ENCODE peak calls at places on chromosomes 16 and 17, in five cellular contexts. W is H1, Q is IMR-90, O is neuronal stem cell, J is trophoblast cell. U is an unnamed sample.

GRCh38 chr17:9079461-9080103 is 58.3 kb downstream of the NTN1 start:
- DNase-seq in Q (no peak), O (no peak), J (no peak), W (no peak), U (no peak)

GRCh38 chr16:13393816-13394215 is 492.4 kb downstream of the SHISA9 start:
- DNase-seq in J (no peak), W (no peak), Q (no peak), O (no peak), U (no peak)

GRCh38 chr17:11332706-11333105 is 91.7 kb downstream of the SHISA6 start:
- DNase-seq in W (no peak), O (no peak), J (no peak), Q (no peak), U (no peak)

GRCh38 chr17:19897901-19898300 is 30.2 kb upstream of the ULK2 start:
- DNase-seq in W (no peak), Q (peak), O (no peak), J (no peak), U (peak)

GRCh38 chr17:55301521-55302406 is 37.0 kb downstream of the HLF start:
- DNase-seq in Q (no peak), J (no peak), O (no peak), W (no peak), U (no peak)

GRCh38 chr17:45286286-45286685 is 24.4 kb upstream of the SPATA32 start:
- DNase-seq in J (no peak), W (no peak), O (no peak), Q (no peak), U (no peak)

GRCh38 chr16:23254338-23254737 is 47.8 kb upstream of the SCNN1B start:
- DNase-seq in J (peak), O (no peak), W (no peak), Q (peak), U (no peak)

GRCh38 chr17:77822302-77823030 is 136.0 kb upstream of the TNRC6C start:
- DNase-seq in O (no peak), W (no peak), J (no peak), Q (no peak), U (no peak)

GRCh38 chr16:13957197-13958078 is 37.5 kb downstream of the ERCC4 start:
- DNase-seq in O (peak), Q (peak), W (no peak), J (peak), U (peak)

GRCh38 chr17:40559016-40559853 is 6.0 kb downstream of the CCR7 start:
- DNase-seq in O (no peak), J (no peak), Q (no peak), W (no peak), U (no peak)

GRCh38 chr16:53099318-53100130 is 44.7 kb downstream of the CHD9 start:
- DNase-seq in Q (peak), O (peak), J (peak), W (peak), U (peak)

GRCh38 chr17:60435244-60436170 is 13.2 kb downstream of the CHCT1 start:
- DNase-seq in J (peak), Q (peak), W (peak), O (peak), U (peak)

GRCh38 chr17:46774108-46774737 is 44.3 kb downstream of the WNT3 start:
- DNase-seq in W (no peak), J (no peak), Q (no peak), O (no peak), U (no peak)

GRCh38 chr17:41415833-41416335 is 8.5 kb downstream of the KRT37 start:
- DNase-seq in W (no peak), Q (peak), J (peak), O (no peak), U (peak)

GRCh38 chr17:79953335-79953734 is 82.3 kb downstream of the TBC1D16 start:
- DNase-seq in O (no peak), Q (no peak), W (no peak), J (no peak), U (no peak)

GRCh38 chr17:14227052-14227451 is 9.6 kb downstream of the CDRT15 start:
- DNase-seq in W (no peak), J (no peak), Q (no peak), O (no peak), U (no peak)

GRCh38 chr17:7443499-7444485 is 1.1 kb upstream of the CHRNB1 start:
- DNase-seq in J (no peak), Q (peak), O (no peak), W (no peak), U (no peak)

GRCh38 chr16:14043278-14043677 is 27.8 kb upstream of the MRTFB start:
- DNase-seq in O (no peak), Q (no peak), W (no peak), J (no peak), U (no peak)

GRCh38 chr16:60729052-60729451 is 1307.2 kb downstream of the CDH8 start:
- DNase-seq in W (no peak), O (no peak), J (no peak), Q (no peak), U (no peak)

GRCh38 chr16:27233731-27234130 is 30.4 kb downstream of the KDM8 start:
- DNase-seq in W (no peak), Q (no peak), O (no peak), J (no peak), U (no peak)

GRCh38 chr17:42772945-42773289 is 332 bp upstream of the VPS25 start:
- DNase-seq in O (no peak), W (no peak), Q (no peak), J (no peak), U (no peak)
- H4K8ac ChIP-seq in O (no peak), W (no peak), Q (peak), J (peak), U (peak)

DNA sequence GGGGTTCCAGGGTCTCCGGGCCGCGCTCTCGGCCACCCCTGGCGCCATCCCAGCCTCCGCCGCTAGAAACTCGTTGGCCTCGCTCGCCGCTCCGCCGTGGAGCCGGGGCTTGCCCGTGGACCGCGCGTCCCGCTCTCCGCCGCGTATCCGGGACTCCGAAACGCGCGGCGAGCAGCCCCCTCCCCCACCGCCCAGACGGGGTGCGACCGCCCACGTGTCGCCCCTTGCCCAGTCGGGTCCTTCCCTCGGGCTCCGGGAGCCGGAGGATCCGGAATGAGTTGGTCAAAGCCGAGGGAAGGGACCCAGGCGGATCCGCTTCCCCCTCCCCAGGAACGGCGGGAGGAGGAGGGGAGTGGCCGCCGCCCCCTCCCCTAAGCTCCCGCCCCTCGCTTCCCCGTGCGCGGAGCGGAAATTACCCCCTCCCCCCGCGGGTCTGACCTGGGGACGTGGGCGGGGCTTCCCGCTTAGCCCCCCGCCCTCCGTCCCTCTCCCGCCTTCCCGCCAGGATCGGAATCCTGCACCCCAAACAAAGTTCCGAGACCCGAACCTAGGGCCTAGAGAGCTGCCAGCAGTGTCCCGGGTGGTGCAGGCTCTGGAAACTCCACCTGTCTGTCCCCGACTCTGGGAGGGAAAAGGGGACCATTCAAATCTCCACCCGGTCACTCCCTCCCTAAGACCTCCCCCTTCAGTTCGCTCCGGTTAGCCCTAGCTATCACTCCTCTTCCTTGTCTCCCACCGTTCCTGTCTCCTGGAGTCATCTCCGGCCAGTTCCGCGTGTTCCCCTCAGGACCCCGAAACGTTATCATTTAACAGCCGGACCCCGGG is 1.1 kb upstream of the IGF2BP1 start:
- DNase-seq in J (no peak), Q (no peak), W (peak), O (peak), U (peak)
- H4K91ac ChIP-seq in J (peak), Q (peak), W (peak), O (peak), U (peak)

DNA sequence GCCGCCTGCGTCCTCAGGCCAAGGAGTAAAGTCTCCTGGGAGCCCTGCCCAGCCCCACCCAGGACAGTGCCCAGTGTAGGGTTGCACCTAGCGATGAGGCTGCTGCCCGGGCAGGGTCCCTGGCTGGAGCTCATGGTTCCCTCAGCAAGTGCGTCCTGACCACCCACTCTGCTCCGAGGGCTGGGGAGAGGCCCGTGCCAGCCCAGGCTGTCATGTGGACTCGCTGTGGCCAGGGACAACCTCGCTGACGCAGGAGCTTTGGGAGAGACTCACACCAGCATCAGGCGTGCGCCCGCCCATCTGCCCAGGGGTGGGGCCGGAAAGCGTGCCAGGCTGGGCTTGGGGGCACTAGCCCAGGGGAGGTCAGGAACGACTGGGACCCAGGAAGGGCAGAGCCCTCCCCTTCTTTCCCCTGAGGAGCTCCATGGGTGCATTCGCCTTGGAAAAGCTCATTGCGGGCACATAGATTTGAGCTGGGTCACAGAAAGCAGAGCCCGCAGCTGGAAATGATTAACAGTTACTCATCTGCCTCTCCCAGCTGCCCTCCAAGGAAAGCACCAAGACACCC is 19.7 kb downstream of the DPEP1 start:
- DNase-seq in J (no peak), O (no peak), W (no peak), Q (peak), U (no peak)
- H3K4me3 ChIP-seq in J (no peak), O (no peak), W (no peak), Q (no peak), U (no peak)

GRCh38 chr17:39455919-39456318 is 4.9 kb upstream of the MED1 start:
- DNase-seq in J (no peak), Q (no peak), O (no peak), W (no peak), U (no peak)

GRCh38 chr17:39462644-39463375 is 1.5 kb downstream of the CDK12 start:
- DNase-seq in Q (peak), J (no peak), O (no peak), W (peak), U (peak)

GRCh38 chr17:39461911-39462641 is 790 bp downstream of the CDK12 start:
- DNase-seq in J (peak), W (peak), O (no peak), Q (peak), U (peak)

GRCh38 chr17:39461113-39461910 is at the start of gene CDK12:
- DNase-seq in W (peak), O (peak), Q (peak), J (peak), U (peak)
- H4K8ac ChIP-seq in W (peak), O (no peak), Q (peak), J (peak), U (peak)

GRCh38 chr16:56225013-56225742 is 33.9 kb downstream of the GNAO1 start:
- DNase-seq in J (no peak), Q (no peak), W (no peak), O (no peak), U (no peak)
- H4K91ac ChIP-seq in J (no peak), Q (no peak), W (no peak), O (no peak), U (no peak)